ENCODE peak calls at places on chromosome 16, in four cellular contexts. K is NCI-H1417, F is nephron progenitor cell, I is progenitor cell of endocrine pancreas. R is an unnamed sample.

GRCh38 chr16:67260426-67261063 is 11.8 kb downstream of the SLC9A5 start:
- DNase-seq in K (peak; percentile 13), F (no peak), I (no peak), R (no peak)

GRCh38 chr16:3465301-3465700 is 21.8 kb downstream of the NAA60 start:
- DNase-seq in K (no peak), F (no peak), I (no peak), R (no peak)

GRCh38 chr16:50301626-50302471 is 35.5 kb downstream of the ADCY7 start:
- DNase-seq in K (no peak), F (no peak), I (no peak), R (no peak)

GRCh38 chr16:88331989-88332920 is 50.5 kb upstream of the ZNF469 start:
- DNase-seq in K (no peak), F (no peak), I (no peak), R (no peak)

GRCh38 chr16:67542464-67542863 is 13.8 kb downstream of the RIPOR1 start:
- DNase-seq in K (no peak), F (no peak), I (no peak), R (no peak)

GRCh38 chr16:10228779-10229178 is 46.6 kb upstream of the GRIN2A start:
- DNase-seq in K (no peak), F (no peak), I (no peak), R (no peak)

GRCh38 chr16:86772671-86773338 is 194.5 kb downstream of the FOXL1 start:
- DNase-seq in K (no peak), F (peak; percentile 54), I (no peak), R (no peak)

GRCh38 chr16:52649870-52650269 is 102.9 kb upstream of the TOX3 start:
- DNase-seq in K (no peak), F (no peak), I (no peak), R (no peak)